ENCODE peak calls at places on chromosomes 4 and X, in eight cellular contexts. Y is AG09319; M is HCT116; C is pancreas; Q is HL-60; O is ovary; H is CD8-positive, alpha-beta T cell; A is endothelial cell. P is an unnamed sample.

GRCh38 chrX:6021316-6022091 is 207.2 kb downstream of the NLGN4X start:
- DNase-seq in H (no peak), A (peak; percentile 50), O (no peak), C (no peak), Y (no peak), M (no peak), Q (peak; percentile 16), P (peak; percentile 11)

GRCh38 chr4:106019771-106020170 is 124.5 kb downstream of the NPNT start:
- DNase-seq in C (no peak), H (no peak), M (no peak), O (no peak), Y (no peak), Q (no peak), A (no peak), P (no peak)

GRCh38 chr4:77104405-77105292 is 28.9 kb upstream of the CCNI start:
- DNase-seq in H (no peak), A (no peak), Q (peak; percentile 56), Y (no peak), O (peak; percentile 60), M (no peak), C (peak; percentile 82), P (peak; percentile 58)

GRCh38 chrX:64394874-64395567 is at the start of gene MTMR8:
- DNase-seq in A (peak; percentile 67), H (peak; percentile 85), M (peak; percentile 41), Q (peak; percentile 76), Y (no peak), C (peak; percentile 82), O (peak; percentile 81), P (no peak)

GRCh38 chr4:122663814-122664610 is 43.1 kb upstream of the IL21 start:
- DNase-seq in Y (no peak), A (no peak), O (no peak), C (no peak), Q (no peak), M (no peak), H (no peak), P (no peak)

GRCh38 chr4:61200195-61200990 is at the start of gene ADGRL3:
- DNase-seq in C (peak; percentile 57), H (no peak), A (peak; percentile 75), M (no peak), Q (peak; percentile 36), Y (no peak), O (peak; percentile 17), P (peak; percentile 38)

GRCh38 chr4:40264497-40264896 is 67.7 kb downstream of the RHOH start:
- DNase-seq in O (no peak), A (no peak), Y (peak; percentile 12), C (no peak), H (no peak), M (no peak), Q (no peak), P (peak; percentile 69)

GRCh38 chrX:133444196-133444595 is 28.9 kb upstream of the GPC4 start:
- DNase-seq in H (no peak), O (no peak), M (no peak), A (no peak), Y (no peak), C (no peak), Q (no peak), P (peak; percentile 56)

GRCh38 chr4:183632689-183633088 is 26.3 kb downstream of the RWDD4 start:
- DNase-seq in Q (no peak), O (no peak), H (no peak), C (no peak), M (no peak), A (no peak), Y (no peak), P (no peak)

GRCh38 chr4:54663181-54663580 is 5.4 kb downstream of the KIT start:
- DNase-seq in O (no peak), Q (peak; percentile 80), M (no peak), H (no peak), A (no peak), Y (no peak), C (no peak), P (no peak)

GRCh38 chrX:71615954-71616353 is 2.4 kb downstream of the CXCR3 start:
- DNase-seq in O (no peak), Y (no peak), C (no peak), H (no peak), A (no peak), Q (no peak), M (no peak), P (no peak)

GRCh38 chr4:102678695-102679335 is 82.0 kb downstream of the MANBA start:
- DNase-seq in C (no peak), H (no peak), A (no peak), O (no peak), M (no peak), Y (no peak), Q (no peak), P (no peak)

GRCh38 chr4:151408380-151408629 is 671 bp upstream of the FHIP1A start:
- DNase-seq in Y (no peak), C (no peak), M (no peak), O (no peak), H (no peak), Q (peak; percentile 9), A (no peak), P (no peak)

GRCh38 chrX:78075787-78076389 is 28.2 kb upstream of the PGK1 start:
- DNase-seq in O (no peak), C (no peak), M (peak; percentile 23), H (no peak), Q (no peak), A (no peak), Y (no peak), P (peak; percentile 3)

GRCh38 chr4:150206981-150207380 is 128.7 kb downstream of the DCLK2 start:
- DNase-seq in C (no peak), M (no peak), Q (no peak), O (no peak), H (no peak), A (no peak), Y (no peak), P (no peak)

GRCh38 chr4:150211821-150212445 is 133.7 kb downstream of the DCLK2 start:
- DNase-seq in Q (no peak), H (no peak), O (no peak), A (no peak), C (no peak), Y (peak; percentile 20), M (no peak), P (no peak)

GRCh38 chr4:150207871-150208270 is 129.6 kb downstream of the DCLK2 start:
- DNase-seq in Q (no peak), C (no peak), Y (no peak), A (no peak), H (no peak), M (no peak), O (no peak), P (no peak)

GRCh38 chr4:150211016-150211415 is 132.8 kb downstream of the DCLK2 start:
- DNase-seq in A (no peak), H (no peak), Y (no peak), C (peak; percentile 64), Q (no peak), M (no peak), O (no peak), P (no peak)

GRCh38 chr4:150209140-150209829 is 131.0 kb downstream of the DCLK2 start:
- DNase-seq in C (peak; percentile 69), H (no peak), Q (peak; percentile 12), A (peak; percentile 80), M (peak; percentile 49), O (peak; percentile 61), Y (no peak), P (peak; percentile 73)
- TF ChIP-seq CTCF in C (no peak), H (no peak), Q (peak; percentile 39), A (peak; percentile 56), M (peak; percentile 83), O (peak; percentile 12), Y (peak; percentile 44), P (peak; percentile 58)

GRCh38 chrX:153884136-153885076 is 1.6 kb downstream of the L1CAM start:
- DNase-seq in Q (no peak), Y (no peak), M (peak; percentile 10), C (no peak), H (no peak), O (no peak), A (no peak), P (peak; percentile 41)
- TF ChIP-seq CTCF in Q (no peak), Y (no peak), M (peak; percentile 56), C (no peak), H (no peak), O (no peak), A (no peak), P (peak; percentile 24)

GRCh38 chr4:53474178-53474577 is 96.7 kb downstream of the FIP1L1 start:
- DNase-seq in Q (no peak), O (no peak), M (no peak), C (no peak), H (no peak), A (no peak), Y (no peak), P (no peak)

GRCh38 chr4:53477038-53477565 is 99.7 kb downstream of the FIP1L1 start:
- DNase-seq in A (no peak), M (no peak), Q (no peak), C (no peak), Y (no peak), O (no peak), H (no peak), P (peak; percentile 36)

GRCh38 chr4:53478671-53479456 is 101.4 kb downstream of the FIP1L1 start:
- DNase-seq in H (no peak), M (no peak), Q (no peak), O (no peak), A (no peak), C (no peak), Y (peak; percentile 57), P (peak; percentile 80)

GRCh38 chr4:53477666-53478065 is 100.2 kb downstream of the FIP1L1 start:
- DNase-seq in Y (no peak), C (no peak), A (no peak), O (no peak), M (no peak), Q (no peak), H (no peak), P (no peak)

GRCh38 chr4:53476232-53477037 is 99.0 kb downstream of the FIP1L1 start:
- DNase-seq in Y (peak; percentile 98), O (no peak), A (no peak), Q (no peak), C (no peak), M (no peak), H (no peak), P (peak; percentile 76)
- TF ChIP-seq CTCF in Y (no peak), O (no peak), A (no peak), Q (no peak), C (no peak), M (no peak), H (no peak), P (no peak)

GRCh38 chrX:155188786-155189185 is 27.5 kb upstream of the VBP1 start:
- DNase-seq in C (no peak), A (no peak), Y (no peak), Q (peak; percentile 90), H (no peak), O (no peak), M (no peak), P (no peak)
- TF ChIP-seq CTCF in C (no peak), A (no peak), Y (no peak), Q (no peak), H (no peak), O (no peak), M (no peak), P (no peak)

GRCh38 chr4:118740869-118741268 is 55.7 kb downstream of the METTL14 start:
- DNase-seq in O (no peak), C (no peak), H (no peak), Y (no peak), M (peak; percentile 4), Q (no peak), A (no peak), P (peak; percentile 23)
- TF ChIP-seq CTCF in O (peak; percentile 57), C (no peak), H (peak; percentile 70), Y (peak; percentile 9), M (peak; percentile 50), Q (no peak), A (peak; percentile 77), P (peak; percentile 19)

P was measured in MCF 10A.